ENCODE peak calls at places on chromosomes 5 and 9, in five cellular contexts. D is IMR-90; P is NCI-H2107; L is CD4-positive, CD25-positive, alpha-beta regulatory T cell; W is AG09309. S is an unnamed sample.

GRCh38 chr5:142433526-142434321 is 108.9 kb upstream of the SPRY4 start:
- DNase-seq in D (peak), P (no peak), L (no peak), W (no peak), S (no peak)

GRCh38 chr9:107878462-107878861 is 388.9 kb upstream of the KLF4 start:
- DNase-seq in D (no peak), P (no peak), L (no peak), W (no peak), S (no peak)

GRCh38 chr9:95024097-95024671 is 293.3 kb downstream of the FANCC start:
- DNase-seq in D (no peak), P (no peak), L (no peak), W (no peak), S (no peak)

GRCh38 chr5:125950012-125950411 is 473.2 kb upstream of the GRAMD2B start:
- DNase-seq in D (no peak), P (no peak), L (no peak), W (no peak), S (no peak)

GRCh38 chr5:159897786-159898393 is 18.4 kb upstream of the ADRA1B start:
- DNase-seq in D (no peak), P (no peak), L (no peak), W (no peak), S (no peak)

GRCh38 chr9:357560-357959 is 142.9 kb downstream of the DOCK8 start:
- DNase-seq in D (no peak), P (no peak), L (no peak), W (no peak), S (no peak)

GRCh38 chr9:36485647-36486453 is 85.8 kb upstream of the RNF38 start:
- DNase-seq in D (peak), P (no peak), L (no peak), W (no peak), S (no peak)

GRCh38 chr5:142979636-142980035 is 209.5 kb downstream of the ARHGAP26 start:
- DNase-seq in D (no peak), P (no peak), L (no peak), W (no peak), S (no peak)

GRCh38 chr9:16121593-16121992 is 568.8 kb downstream of the CCDC171 start:
- DNase-seq in D (peak), P (no peak), L (no peak), W (no peak), S (no peak)

GRCh38 chr9:9820411-9820810 is 792.4 kb downstream of the PTPRD start:
- DNase-seq in D (no peak), P (no peak), L (no peak), W (no peak), S (no peak)

GRCh38 chr5:149210229-149210628 is 61.4 kb upstream of the AFAP1L1 start:
- DNase-seq in D (peak), P (no peak), L (no peak), W (no peak), S (no peak)

GRCh38 chr5:123421773-123422172 is 1.4 kb downstream of the CEP120 start:
- DNase-seq in D (no peak), P (no peak), L (no peak), W (no peak), S (no peak)

GRCh38 chr9:27482709-27483108 is 41.4 kb upstream of the IFNK start:
- DNase-seq in D (no peak), P (no peak), L (no peak), W (no peak), S (no peak)

GRCh38 chr9:129802833-129803678 is at the start of gene TOR1B:
- DNase-seq in D (peak), P (peak), L (peak), W (peak), S (peak)

GRCh38 chr9:81683704-81684103 is 5.6 kb downstream of the TLE1 start:
- DNase-seq in D (no peak), P (no peak), L (no peak), W (no peak), S (no peak)

S was measured in immature natural killer cell.